ENCODE peak calls at places on chromosome 11, in four cellular contexts. One of them, this sample, is unnamed.

GRCh38 chr11:88139865-88140264 is 35.4 kb downstream of the RAB38 start:
- DNase-seq in GM12878: no peak
- DNase-seq in NAMALWA: no peak
- DNase-seq in GOT3: no peak
- DNase-seq in this sample: no peak

GRCh38 chr11:42239102-42239501 is 779.6 kb upstream of the LRRC4C start:
- DNase-seq in GM12878: no peak
- DNase-seq in NAMALWA: no peak
- DNase-seq in GOT3: no peak
- DNase-seq in this sample: no peak

GRCh38 chr11:17544181-17544622 is at the start of gene USH1C:
- DNase-seq in GM12878: no peak
- DNase-seq in NAMALWA: no peak
- DNase-seq in GOT3: no peak
- DNase-seq in this sample: no peak

GRCh38 chr11:107157809-107158187 is 139.5 kb upstream of the GUCY1A2 start:
- DNase-seq in GM12878: no peak
- DNase-seq in NAMALWA: no peak
- DNase-seq in GOT3: no peak
- DNase-seq in this sample: no peak

GRCh38 chr11:61598886-61599868 is 18.3 kb upstream of the SYT7 start:
- DNase-seq in GM12878: no peak
- DNase-seq in NAMALWA: no peak
- DNase-seq in GOT3: no peak
- DNase-seq in this sample: no peak

GRCh38 chr11:113773092-113773415 is 438 bp downstream of the ZW10 start:
- DNase-seq in GM12878: no peak
- DNase-seq in NAMALWA: no peak
- DNase-seq in GOT3: no peak
- DNase-seq in this sample: no peak

GRCh38 chr11:92140021-92140420 is 84.6 kb upstream of the FAT3 start:
- DNase-seq in GM12878: no peak
- DNase-seq in NAMALWA: no peak
- DNase-seq in GOT3: no peak
- DNase-seq in this sample: no peak

GRCh38 chr11:111631034-111631665 is 28.9 kb downstream of the SIK2 start:
- DNase-seq in GM12878: no peak
- DNase-seq in NAMALWA: no peak
- DNase-seq in GOT3: no peak
- DNase-seq in this sample: no peak

GRCh38 chr11:30017467-30017895 is 651 bp upstream of the KCNA4 start:
- DNase-seq in GM12878: no peak
- DNase-seq in NAMALWA: no peak
- DNase-seq in GOT3: no peak
- DNase-seq in this sample: no peak

GRCh38 chr11:105229758-105230157 is 90.2 kb upstream of the CARD18 start:
- DNase-seq in GM12878: no peak
- DNase-seq in NAMALWA: no peak
- DNase-seq in GOT3: no peak
- DNase-seq in this sample: no peak

GRCh38 chr11:46363031-46363407 is 15.8 kb downstream of the DGKZ start:
- DNase-seq in GM12878: no peak
- DNase-seq in NAMALWA: no peak
- DNase-seq in GOT3: no peak
- DNase-seq in this sample: no peak

GRCh38 chr11:280762-281485 is 2.7 kb downstream of the NLRP6 start:
- DNase-seq in GM12878: no peak
- DNase-seq in NAMALWA: no peak
- DNase-seq in GOT3: no peak
- DNase-seq in this sample: no peak

GRCh38 chr11:111334495-111335123 is 36.3 kb downstream of the POU2AF3 start:
- DNase-seq in GM12878: no peak
- DNase-seq in NAMALWA: no peak
- DNase-seq in GOT3: no peak
- DNase-seq in this sample: no peak

GRCh38 chr11:68179847-68180246 is 33.2 kb downstream of the KMT5B start:
- DNase-seq in GM12878: no peak
- DNase-seq in NAMALWA: no peak
- DNase-seq in GOT3: no peak
- DNase-seq in this sample: no peak

GRCh38 chr11:119352857-119353260 is 6.4 kb upstream of the MFRP start:
- DNase-seq in GM12878: no peak
- DNase-seq in NAMALWA: no peak
- DNase-seq in GOT3: no peak
- DNase-seq in this sample: no peak

GRCh38 chr11:10382518-10382917 is 72.5 kb upstream of the AMPD3 start:
- DNase-seq in GM12878: no peak
- DNase-seq in NAMALWA: peak; percentile 79
- DNase-seq in GOT3: no peak
- DNase-seq in this sample: no peak

GRCh38 chr11:12212821-12213185 is 102.4 kb downstream of the MICAL2 start:
- DNase-seq in GM12878: no peak
- DNase-seq in NAMALWA: no peak
- DNase-seq in GOT3: no peak
- DNase-seq in this sample: no peak

GRCh38 chr11:106447631-106448191 is 370.2 kb downstream of the AASDHPPT start:
- DNase-seq in GM12878: no peak
- DNase-seq in NAMALWA: no peak
- DNase-seq in GOT3: no peak
- DNase-seq in this sample: no peak

GRCh38 chr11:15607361-15608036 is 492.8 kb downstream of the INSC start:
- DNase-seq in GM12878: no peak
- DNase-seq in NAMALWA: no peak
- DNase-seq in GOT3: no peak
- DNase-seq in this sample: no peak

GRCh38 chr11:61281581-61282250 is 13.4 kb downstream of the VWCE start:
- DNase-seq in GM12878: no peak
- DNase-seq in NAMALWA: peak; percentile 58
- DNase-seq in GOT3: no peak
- DNase-seq in this sample: no peak

GRCh38 chr11:27688076-27688475 is 12.2 kb downstream of the BDNF start:
- DNase-seq in GM12878: no peak
- DNase-seq in NAMALWA: no peak
- DNase-seq in GOT3: no peak
- DNase-seq in this sample: no peak

GRCh38 chr11:104609297-104609696 is 289.0 kb downstream of the CASP12 start:
- DNase-seq in GM12878: no peak
- DNase-seq in NAMALWA: peak; percentile 44
- DNase-seq in GOT3: no peak
- DNase-seq in this sample: peak; percentile 61

GRCh38 chr11:7444582-7444981 is 40.7 kb upstream of the OLFML1 start:
- DNase-seq in GM12878: no peak
- DNase-seq in NAMALWA: no peak
- DNase-seq in GOT3: no peak
- DNase-seq in this sample: no peak

This sample was measured in iPS DF 6.9.